ENCODE peak calls at places on chromosome 1, in six cellular contexts. E is GM23248, U is GM23338, A is SK-N-SH, P is MM.1S, I is PC-3. H is an unnamed sample.

GRCh38 chr1:17933991-17934390 is 173.6 kb upstream of the IGSF21 start:
- DNase-seq in A (peak; percentile 83), U (no peak), P (no peak), E (no peak), I (no peak), H (no peak)

GRCh38 chr1:92376345-92376744 is 77.5 kb downstream of the RPAP2 start:
- DNase-seq in E (no peak), U (no peak), I (no peak), A (no peak), P (no peak), H (no peak)

GRCh38 chr1:198161718-198162090 is 4.9 kb downstream of the NEK7 start:
- DNase-seq in P (no peak), I (no peak), U (no peak), E (no peak), A (no peak), H (no peak)

GRCh38 chr1:179708434-179709195 is 34.5 kb upstream of the FAM163A start:
- DNase-seq in I (no peak), P (no peak), E (no peak), U (no peak), A (no peak), H (peak; percentile 27)

GRCh38 chr1:52229494-52229893 is 87.6 kb downstream of the ZFYVE9 start:
- DNase-seq in P (no peak), U (no peak), E (no peak), I (no peak), A (no peak), H (no peak)

GRCh38 chr1:180540697-180541594 is 17.8 kb upstream of the OVAAL start:
- DNase-seq in E (peak; percentile 84), U (no peak), P (no peak), I (peak; percentile 37), A (no peak), H (no peak)

GRCh38 chr1:109425902-109426277 is 358 bp downstream of the PSMA5 start:
- DNase-seq in E (peak; percentile 89), U (peak; percentile 71), A (no peak), P (peak; percentile 27), I (peak; percentile 57), H (no peak)

GRCh38 chr1:40628903-40629292 is 36.6 kb downstream of the RIMS3 start:
- DNase-seq in P (no peak), E (no peak), I (peak; percentile 63), U (no peak), A (no peak), H (no peak)

GRCh38 chr1:39258146-39258924 is 53.8 kb downstream of the MACF1 start:
- DNase-seq in A (peak; percentile 80), I (peak; percentile 84), E (peak; percentile 77), U (peak; percentile 89), P (peak; percentile 49), H (peak; percentile 77)

GRCh38 chr1:85178396-85178795 is 22.4 kb downstream of the SYDE2 start:
- DNase-seq in A (no peak), E (no peak), U (no peak), P (no peak), I (no peak), H (peak; percentile 6)

GRCh38 chr1:19045898-19046889 is 89.7 kb upstream of the IFFO2 start:
- DNase-seq in P (no peak), I (no peak), E (no peak), U (no peak), A (peak; percentile 4), H (no peak)

GRCh38 chr1:240164742-240165141 is 73.1 kb downstream of the FMN2 start:
- DNase-seq in A (no peak), U (no peak), E (no peak), P (no peak), I (no peak), H (no peak)

GRCh38 chr1:170114916-170115315 is 30.8 kb upstream of the NTMT2 start:
- DNase-seq in E (peak; percentile 60), U (peak; percentile 18), P (peak; percentile 44), I (peak; percentile 43), A (no peak), H (peak; percentile 57)

GRCh38 chr1:203858975-203859374 is 2.4 kb upstream of the SNRPE start:
- DNase-seq in I (no peak), A (no peak), P (no peak), E (no peak), U (no peak), H (no peak)

GRCh38 chr1:21816602-21817302 is 4.7 kb downstream of the LDLRAD2 start:
- DNase-seq in I (peak; percentile 80), E (peak; percentile 48), A (no peak), P (no peak), U (no peak), H (no peak)

GRCh38 chr1:8004113-8004802 is 21.9 kb downstream of the ERRFI1 start:
- DNase-seq in I (no peak), U (peak; percentile 67), E (peak; percentile 58), P (no peak), A (no peak), H (peak; percentile 42)

GRCh38 chr1:43719063-43719462 is 11.7 kb downstream of the ST3GAL3 start:
- DNase-seq in U (no peak), I (no peak), E (peak; percentile 76), P (no peak), A (peak; percentile 40), H (no peak)

GRCh38 chr1:43530483-43531452 is at the start of gene PTPRF:
- DNase-seq in A (peak; percentile 95), E (peak; percentile 66), P (peak; percentile 33), I (peak; percentile 70), U (peak; percentile 81), H (peak; percentile 87)

GRCh38 chr1:232678185-232678886 is 48.4 kb upstream of the SIPA1L2 start:
- DNase-seq in A (no peak), I (peak; percentile 93), U (no peak), P (no peak), E (no peak), H (no peak)

GRCh38 chr1:167297222-167298214 is 76.8 kb downstream of the POU2F1 start:
- DNase-seq in U (peak; percentile 29), A (no peak), I (no peak), E (peak; percentile 5), P (no peak), H (peak; percentile 48)

GRCh38 chr1:43541721-43542401 is 11.2 kb downstream of the PTPRF start:
- DNase-seq in U (no peak), P (no peak), I (no peak), A (no peak), E (peak; percentile 52), H (no peak)

GRCh38 chr1:3593745-3594144 is 17.6 kb downstream of the MEGF6 start:
- DNase-seq in A (no peak), P (no peak), U (no peak), I (no peak), E (no peak), H (no peak)

GRCh38 chr1:92577251-92577895 is 90.6 kb upstream of the GFI1 start:
- DNase-seq in I (peak; percentile 18), E (peak; percentile 65), A (no peak), U (peak; percentile 4), P (no peak), H (peak; percentile 7)

DNA sequence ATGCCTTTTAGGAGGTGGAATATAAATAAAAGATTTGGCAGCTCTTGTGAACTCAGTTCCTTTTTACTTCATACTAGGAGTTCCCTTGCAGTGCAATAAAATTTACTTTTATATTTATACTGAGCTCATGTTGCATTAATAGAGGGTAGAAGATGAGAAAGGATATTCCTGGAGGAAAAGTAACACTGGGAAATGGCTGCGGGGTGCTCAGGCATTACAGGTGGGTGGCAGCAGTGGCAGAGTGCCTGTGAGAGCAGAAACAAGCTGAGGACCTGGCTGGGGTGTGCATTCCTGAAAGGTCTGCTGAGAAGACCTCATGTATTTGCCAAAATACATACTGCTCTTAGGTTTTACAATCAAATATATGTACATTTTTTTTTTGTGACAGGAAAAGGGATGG is 126.9 kb downstream of the COQ8A start:
- DNase-seq in A (no peak), I (no peak), P (no peak), U (no peak), E (no peak), H (no peak)
- TF ChIP-seq EZH2phosphoT487 in A (no peak), I (no peak), P (no peak), U (no peak), E (no peak), H (no peak)

GRCh38 chr1:23911924-23912323 is 1.2 kb downstream of the CNR2 start:
- DNase-seq in U (no peak), I (no peak), P (no peak), E (no peak), A (no peak), H (no peak)

GRCh38 chr1:23914921-23915320 is 1.8 kb upstream of the CNR2 start:
- DNase-seq in E (no peak), U (no peak), A (no peak), I (no peak), P (no peak), H (no peak)

GRCh38 chr1:23910553-23911246 is 2.5 kb downstream of the CNR2 start:
- DNase-seq in I (no peak), U (no peak), A (no peak), E (no peak), P (peak; percentile 50), H (no peak)

GRCh38 chr1:23915470-23915869 is 2.3 kb upstream of the CNR2 start:
- DNase-seq in A (no peak), P (no peak), I (no peak), E (no peak), U (no peak), H (no peak)

GRCh38 chr1:23913212-23913880 is at the start of gene CNR2:
- DNase-seq in I (no peak), P (no peak), A (no peak), E (no peak), U (no peak), H (no peak)
- H3F3A ChIP-seq in I (no peaks in the 10 kb centered on the region), P (no peaks in the 10 kb centered on the region), A (no peaks in the 10 kb centered on the region), E (no peaks in the 10 kb centered on the region), U (no peaks in the 10 kb centered on the region), H (no peaks in the 10 kb centered on the region)

GRCh38 chr1:62686822-62687221 is 1.4 kb downstream of the DOCK7 start:
- DNase-seq in I (no peak), P (no peak), U (no peak), A (no peak), E (no peak), H (no peak)
- H2AFZ ChIP-seq in I (peak overlapping the region; percentile 91), P (no peak overlapping the region), U (no peak overlapping the region), A (no peak overlapping the region), E (no peak overlapping the region), H (no peak overlapping the region)

GRCh38 chr1:54488831-54489626 is 59.0 kb upstream of the ACOT11 start:
- DNase-seq in I (peak; percentile 84), A (peak; percentile 95), E (peak; percentile 86), U (peak; percentile 86), P (peak; percentile 64), H (peak; percentile 95)
- TF ChIP-seq EZH2phosphoT487 in I (no peak), A (no peak), E (no peak), U (no peak), P (no peak), H (no peak)

GRCh38 chr1:244850099-244850852 is 14.1 kb downstream of the HNRNPU start:
- DNase-seq in U (no peak), I (no peak), P (no peak), A (no peak), E (no peak), H (no peak)
- H3F3A ChIP-seq in U (peaks cover 24% of the 10 kb centered on the region), I (peaks cover 4% of the 10 kb centered on the region), P (peaks cover 74% of the 10 kb centered on the region), A (peaks cover 74% of the 10 kb centered on the region), E (peaks cover 98% of the 10 kb centered on the region), H (peaks cover 97% of the 10 kb centered on the region)

GRCh38 chr1:27515626-27516025 is 25.7 kb upstream of the WASF2 start:
- DNase-seq in U (no peak), A (no peak), I (no peak), P (no peak), E (no peak), H (no peak)
- H2AFZ ChIP-seq in U (no peak overlapping the region), A (no peak overlapping the region), I (no peak overlapping the region), P (no peak overlapping the region), E (no peak overlapping the region), H (no peak overlapping the region)

GRCh38 chr1:235633220-235633540 is 16.4 kb downstream of the GNG4 start:
- DNase-seq in E (no peak), A (no peak), I (no peak), U (no peak), P (no peak), H (no peak)
- TF ChIP-seq EZH2phosphoT487 in E (no peak), A (no peak), I (no peak), U (no peak), P (no peak), H (no peak)